ENCODE peak calls at places on chromosomes 13 and 19, in five cellular contexts. One of them, this sample, is unnamed.

GRCh38 chr19:15317392-15318011 is 14.8 kb downstream of the BRD4 start:
- DNase-seq in NCI-H226: no peak
- DNase-seq in NCI-H2227 treated with DMSO at 0.1 percent for 48 hours: no peak
- DNase-seq in upper lobe of left lung: no peak
- DNase-seq in skeletal muscle cell: no peak
- DNase-seq in this sample: no peak

GRCh38 chr13:44159633-44160279 is 213.9 kb upstream of the SERP2 start:
- DNase-seq in NCI-H226: peak; percentile 95
- DNase-seq in NCI-H2227 treated with DMSO at 0.1 percent for 48 hours: no peak
- DNase-seq in upper lobe of left lung: no peak
- DNase-seq in skeletal muscle cell: no peak
- DNase-seq in this sample: no peak

GRCh38 chr19:3404324-3405260 is 38.2 kb downstream of the NFIC start:
- DNase-seq in NCI-H226: peak; percentile 85
- DNase-seq in NCI-H2227 treated with DMSO at 0.1 percent for 48 hours: no peak
- DNase-seq in upper lobe of left lung: peak; percentile 95
- DNase-seq in skeletal muscle cell: peak; percentile 66
- DNase-seq in this sample: peak; percentile 77

GRCh38 chr19:16076958-16077611 is 790 bp downstream of the TPM4 start:
- DNase-seq in NCI-H226: no peak
- DNase-seq in NCI-H2227 treated with DMSO at 0.1 percent for 48 hours: peak; percentile 18
- DNase-seq in upper lobe of left lung: peak; percentile 91
- DNase-seq in skeletal muscle cell: no peak
- DNase-seq in this sample: peak; percentile 26

GRCh38 chr19:5148794-5149190 is 179.9 kb downstream of the KDM4B start:
- DNase-seq in NCI-H226: no peak
- DNase-seq in NCI-H2227 treated with DMSO at 0.1 percent for 48 hours: no peak
- DNase-seq in upper lobe of left lung: peak; percentile 71
- DNase-seq in skeletal muscle cell: no peak
- DNase-seq in this sample: no peak

GRCh38 chr19:17292301-17293074 is 10.7 kb downstream of the ABHD8 start:
- DNase-seq in NCI-H226: peak; percentile 84
- DNase-seq in NCI-H2227 treated with DMSO at 0.1 percent for 48 hours: no peak
- DNase-seq in upper lobe of left lung: peak; percentile 96
- DNase-seq in skeletal muscle cell: peak; percentile 60
- DNase-seq in this sample: peak; percentile 76

GRCh38 chr13:63044617-63045016 is 1629.0 kb upstream of the PCDH20 start:
- DNase-seq in NCI-H226: no peak
- DNase-seq in NCI-H2227 treated with DMSO at 0.1 percent for 48 hours: no peak
- DNase-seq in upper lobe of left lung: no peak
- DNase-seq in skeletal muscle cell: no peak
- DNase-seq in this sample: no peak

GRCh38 chr19:6238256-6238642 is 41.5 kb downstream of the MLLT1 start:
- DNase-seq in NCI-H226: peak; percentile 66
- DNase-seq in NCI-H2227 treated with DMSO at 0.1 percent for 48 hours: no peak
- DNase-seq in upper lobe of left lung: no peak
- DNase-seq in skeletal muscle cell: no peak
- DNase-seq in this sample: no peak

GRCh38 chr19:19050731-19051130 is 13.1 kb upstream of the SLC25A42 start:
- DNase-seq in NCI-H226: no peak
- DNase-seq in NCI-H2227 treated with DMSO at 0.1 percent for 48 hours: no peak
- DNase-seq in upper lobe of left lung: no peak
- DNase-seq in skeletal muscle cell: no peak
- DNase-seq in this sample: no peak

GRCh38 chr13:102718746-102719145 is 23.9 kb upstream of the METTL21C start:
- DNase-seq in NCI-H226: no peak
- DNase-seq in NCI-H2227 treated with DMSO at 0.1 percent for 48 hours: no peak
- DNase-seq in upper lobe of left lung: no peak
- DNase-seq in skeletal muscle cell: no peak
- DNase-seq in this sample: no peak

GRCh38 chr19:44548736-44549135 is 19.3 kb upstream of the CEACAM20 start:
- DNase-seq in NCI-H226: peak; percentile 63
- DNase-seq in NCI-H2227 treated with DMSO at 0.1 percent for 48 hours: no peak
- DNase-seq in upper lobe of left lung: no peak
- DNase-seq in skeletal muscle cell: peak; percentile 2
- DNase-seq in this sample: no peak

GRCh38 chr13:43124495-43124894 is 101.1 kb downstream of the DNAJC15 start:
- DNase-seq in NCI-H226: no peak
- DNase-seq in NCI-H2227 treated with DMSO at 0.1 percent for 48 hours: no peak
- DNase-seq in upper lobe of left lung: no peak
- DNase-seq in skeletal muscle cell: no peak
- DNase-seq in this sample: no peak

GRCh38 chr13:26377038-26377437 is 123.1 kb downstream of the CDK8 start:
- DNase-seq in NCI-H226: no peak
- DNase-seq in NCI-H2227 treated with DMSO at 0.1 percent for 48 hours: no peak
- DNase-seq in upper lobe of left lung: no peak
- DNase-seq in skeletal muscle cell: no peak
- DNase-seq in this sample: no peak

GRCh38 chr13:59345316-59345715 is 818.4 kb downstream of the DIAPH3 start:
- DNase-seq in NCI-H226: no peak
- DNase-seq in NCI-H2227 treated with DMSO at 0.1 percent for 48 hours: peak; percentile 29
- DNase-seq in upper lobe of left lung: no peak
- DNase-seq in skeletal muscle cell: no peak
- DNase-seq in this sample: no peak

This sample was measured in pons.